ENCODE peak calls at places on chromosome X, in five cellular contexts. I is Calu3; L is activated CD4-positive, alpha-beta T cell treated with anti-CD3 and anti-CD28 coated beads, Interleukin-2, amount 10 ng/mL, durations not matched to agents 7 days and 5 days; Y is progenitor cell of endocrine pancreas; J is AG09309. H is an unnamed sample.

GRCh38 chrX:27976284-27976683 is 5.0 kb downstream of the DCAF8L1 start:
- DNase-seq in I (no peak), L (no peak), Y (no peak), J (no peak), H (no peak)

GRCh38 chrX:26845051-26845450 is 618.1 kb downstream of the PPP4R3C start:
- DNase-seq in I (no peak), L (no peak), Y (no peak), J (no peak), H (no peak)

GRCh38 chrX:68999351-68999750 is 165.9 kb downstream of the PJA1 start:
- DNase-seq in I (peak), L (no peak), Y (no peak), J (no peak), H (no peak)

GRCh38 chrX:80511969-80512760 is 91.9 kb downstream of the TENT5D start:
- DNase-seq in I (peak), L (no peak), Y (no peak), J (no peak), H (no peak)

GRCh38 chrX:20515841-20516461 is 249.2 kb upstream of the RPS6KA3 start:
- DNase-seq in I (peak), L (peak), Y (no peak), J (peak), H (no peak)

GRCh38 chrX:132591719-132592275 is 103.0 kb upstream of the MBNL3 start:
- DNase-seq in I (no peak), L (no peak), Y (no peak), J (no peak), H (no peak)

GRCh38 chrX:2501246-2502102 is 698 bp upstream of the DHRSX start:
- DNase-seq in I (no peak), L (no peak), Y (no peak), J (no peak), H (no peak)

GRCh38 chrX:47218280-47218919 is at the start of gene CDK16:
- DNase-seq in I (peak), L (peak), Y (peak), J (peak), H (peak)

GRCh38 chrX:69298466-69299140 is 133.3 kb upstream of the PJA1 start:
- DNase-seq in I (no peak), L (no peak), Y (no peak), J (no peak), H (no peak)

GRCh38 chrX:48539345-48540014 is at the start of gene TBC1D25:
- DNase-seq in I (peak), L (peak), Y (peak), J (peak), H (peak)

GRCh38 chrX:140764401-140764919 is 54.9 kb downstream of the LINC00632 start:
- DNase-seq in I (no peak), L (no peak), Y (peak), J (no peak), H (no peak)

GRCh38 chrX:10952619-10953018 is 158.5 kb upstream of the HCCS start:
- DNase-seq in I (no peak), L (no peak), Y (no peak), J (no peak), H (no peak)

GRCh38 chrX:148422531-148422930 is 77.9 kb upstream of the AFF2 start:
- DNase-seq in I (no peak), L (no peak), Y (no peak), J (no peak), H (no peak)

GRCh38 chrX:12080265-12080664 is 58.0 kb upstream of the FRMPD4 start:
- DNase-seq in I (peak), L (no peak), Y (no peak), J (peak), H (peak)

GRCh38 chrX:46803140-46803539 is 33.7 kb upstream of the RP2 start:
- DNase-seq in I (peak), L (no peak), Y (no peak), J (no peak), H (no peak)

GRCh38 chrX:24025741-24026402 is 1.1 kb downstream of the KLHL15 start:
- DNase-seq in I (peak), L (no peak), Y (no peak), J (peak), H (no peak)

GRCh38 chrX:101203782-101204351 is 15.7 kb upstream of the DRP2 start:
- DNase-seq in I (no peak), L (no peak), Y (no peak), J (no peak), H (no peak)

GRCh38 chrX:38225093-38225492 is 4.4 kb upstream of the SRPX start:
- DNase-seq in I (no peak), L (no peak), Y (no peak), J (no peak), H (no peak)

GRCh38 chrX:72306851-72307645 is 1.3 kb upstream of the CITED1 start:
- DNase-seq in I (peak), L (no peak), Y (no peak), J (no peak), H (peak)

GRCh38 chrX:86133761-86134160 is 14.5 kb upstream of the DACH2 start:
- DNase-seq in I (no peak), L (no peak), Y (no peak), J (no peak), H (no peak)

GRCh38 chrX:47143894-47144625 is 442 bp downstream of the NDUFB11 start:
- DNase-seq in I (peak), L (no peak), Y (no peak), J (no peak), H (no peak)

GRCh38 chrX:79367907-79368306 is 773 bp upstream of the ITM2A start:
- DNase-seq in I (no peak), L (no peak), Y (no peak), J (no peak), H (no peak)

GRCh38 chrX:102659790-102660757 is 8.8 kb downstream of the GPRASP1 start:
- DNase-seq in I (peak), L (peak), Y (peak), J (no peak), H (peak)

GRCh38 chrX:149274516-149275105 is 230.5 kb downstream of the IDS start:
- DNase-seq in I (no peak), L (no peak), Y (no peak), J (no peak), H (no peak)

GRCh38 chrX:15214614-15215013 is 55.3 kb downstream of the ASB9 start:
- DNase-seq in I (no peak), L (no peak), Y (no peak), J (no peak), H (no peak)

GRCh38 chrX:47515941-47516649 is 33.1 kb upstream of the ZNF41 start:
- DNase-seq in I (no peak), L (no peak), Y (no peak), J (no peak), H (no peak)

GRCh38 chrX:9231491-9231890 is 197.6 kb upstream of the FAM9B start:
- DNase-seq in I (no peak), L (no peak), Y (no peak), J (no peak), H (no peak)

GRCh38 chrX:18390941-18391538 is 34.4 kb upstream of the CDKL5 start:
- DNase-seq in I (peak), L (peak), Y (peak), J (peak), H (peak)

GRCh38 chrX:118347131-118347530 is 1.2 kb downstream of the WDR44 start:
- DNase-seq in I (no peak), L (peak), Y (no peak), J (peak), H (no peak)

GRCh38 chrX:87392369-87392768 is 125.2 kb upstream of the KLHL4 start:
- DNase-seq in I (no peak), L (no peak), Y (no peak), J (no peak), H (peak)

GRCh38 chrX:84336646-84337045 is 148.6 kb upstream of the RPS6KA6 start:
- DNase-seq in I (no peak), L (no peak), Y (no peak), J (no peak), H (no peak)

H was measured in neuronal stem cell.